ENCODE peak calls at places on chromosomes 6 and 20, in ten cellular contexts. One of them, this sample, is unnamed. For H3K9me3, the result is how much of the 10 kb centered on the place peaks cover.

GRCh38 chr6:1607557-1608221 is 2.0 kb upstream of the FOXC1 start:
- DNase-seq in H1: peak
- DNase-seq in CD4-positive, alpha-beta memory T cell: peak
- DNase-seq in endothelial cell of umbilical vein: peak
- DNase-seq in sigmoid colon: peak
- DNase-seq in stomach: no peak
- DNase-seq in OCI-LY7: no peak
- DNase-seq in cardiac muscle cell: no peak
- DNase-seq in HepG2: peak
- DNase-seq in PC-3: no peak
- DNase-seq in this sample: no peak

GRCh38 chr6:56764081-56764566 is 121.4 kb upstream of the DST start:
- DNase-seq in H1: no peak
- DNase-seq in CD4-positive, alpha-beta memory T cell: no peak
- DNase-seq in endothelial cell of umbilical vein: peak
- DNase-seq in sigmoid colon: no peak
- DNase-seq in stomach: no peak
- DNase-seq in OCI-LY7: no peak
- DNase-seq in cardiac muscle cell: no peak
- DNase-seq in HepG2: peak
- DNase-seq in PC-3: peak
- DNase-seq in this sample: no peak

GRCh38 chr6:119350202-119351004 is 842 bp upstream of the MAN1A1 start:
- DNase-seq in H1: no peak
- DNase-seq in CD4-positive, alpha-beta memory T cell: no peak
- DNase-seq in endothelial cell of umbilical vein: peak
- DNase-seq in sigmoid colon: no peak
- DNase-seq in stomach: no peak
- DNase-seq in OCI-LY7: peak
- DNase-seq in cardiac muscle cell: peak
- DNase-seq in HepG2: peak
- DNase-seq in PC-3: peak
- DNase-seq in this sample: no peak

GRCh38 chr20:5430670-5431069 is 113.9 kb upstream of the PROKR2 start:
- DNase-seq in H1: no peak
- DNase-seq in CD4-positive, alpha-beta memory T cell: no peak
- DNase-seq in endothelial cell of umbilical vein: no peak
- DNase-seq in sigmoid colon: no peak
- DNase-seq in stomach: no peak
- DNase-seq in OCI-LY7: no peak
- DNase-seq in cardiac muscle cell: no peak
- DNase-seq in HepG2: no peak
- DNase-seq in PC-3: peak
- DNase-seq in this sample: no peak

GRCh38 chr6:4840169-4840568 is 64.0 kb downstream of the CDYL start:
- DNase-seq in H1: no peak
- DNase-seq in CD4-positive, alpha-beta memory T cell: no peak
- DNase-seq in endothelial cell of umbilical vein: no peak
- DNase-seq in sigmoid colon: no peak
- DNase-seq in stomach: no peak
- DNase-seq in OCI-LY7: no peak
- DNase-seq in cardiac muscle cell: no peak
- DNase-seq in HepG2: no peak
- DNase-seq in PC-3: no peak
- DNase-seq in this sample: no peak

GRCh38 chr20:46151936-46152335 is 33.8 kb downstream of the CD40 start:
- DNase-seq in H1: no peak
- DNase-seq in CD4-positive, alpha-beta memory T cell: no peak
- DNase-seq in endothelial cell of umbilical vein: no peak
- DNase-seq in sigmoid colon: no peak
- DNase-seq in stomach: no peak
- DNase-seq in OCI-LY7: peak
- DNase-seq in cardiac muscle cell: no peak
- DNase-seq in HepG2: peak
- DNase-seq in PC-3: peak
- DNase-seq in this sample: no peak

GRCh38 chr6:133447924-133448323 is 206.8 kb downstream of the EYA4 start:
- DNase-seq in H1: no peak
- DNase-seq in CD4-positive, alpha-beta memory T cell: no peak
- DNase-seq in endothelial cell of umbilical vein: no peak
- DNase-seq in sigmoid colon: no peak
- DNase-seq in stomach: no peak
- DNase-seq in OCI-LY7: no peak
- DNase-seq in cardiac muscle cell: no peak
- DNase-seq in HepG2: no peak
- DNase-seq in PC-3: no peak
- DNase-seq in this sample: no peak

GRCh38 chr6:137233561-137234504 is 14.6 kb upstream of the IFNGR1 start:
- DNase-seq in H1: no peak
- DNase-seq in CD4-positive, alpha-beta memory T cell: no peak
- DNase-seq in endothelial cell of umbilical vein: peak
- DNase-seq in sigmoid colon: no peak
- DNase-seq in stomach: no peak
- DNase-seq in OCI-LY7: no peak
- DNase-seq in cardiac muscle cell: no peak
- DNase-seq in HepG2: peak
- DNase-seq in PC-3: peak
- DNase-seq in this sample: no peak

GRCh38 chr6:106765496-106765895 is 136.1 kb downstream of the QRSL1 start:
- DNase-seq in H1: no peak
- DNase-seq in CD4-positive, alpha-beta memory T cell: no peak
- DNase-seq in endothelial cell of umbilical vein: no peak
- DNase-seq in sigmoid colon: no peak
- DNase-seq in stomach: no peak
- DNase-seq in OCI-LY7: no peak
- DNase-seq in cardiac muscle cell: no peak
- DNase-seq in HepG2: no peak
- DNase-seq in PC-3: no peak
- DNase-seq in this sample: no peak

GRCh38 chr6:106761160-106761559 is 131.8 kb downstream of the QRSL1 start:
- DNase-seq in H1: no peak
- DNase-seq in CD4-positive, alpha-beta memory T cell: no peak
- DNase-seq in endothelial cell of umbilical vein: no peak
- DNase-seq in sigmoid colon: no peak
- DNase-seq in stomach: no peak
- DNase-seq in OCI-LY7: no peak
- DNase-seq in cardiac muscle cell: no peak
- DNase-seq in HepG2: no peak
- DNase-seq in PC-3: no peak
- DNase-seq in this sample: no peak

GRCh38 chr6:106764353-106764980 is 135.1 kb downstream of the QRSL1 start:
- DNase-seq in H1: no peak
- DNase-seq in CD4-positive, alpha-beta memory T cell: no peak
- DNase-seq in endothelial cell of umbilical vein: no peak
- DNase-seq in sigmoid colon: no peak
- DNase-seq in stomach: no peak
- DNase-seq in OCI-LY7: no peak
- DNase-seq in cardiac muscle cell: no peak
- DNase-seq in HepG2: no peak
- DNase-seq in PC-3: no peak
- DNase-seq in this sample: no peak

GRCh38 chr6:106766201-106766600 is 136.8 kb downstream of the QRSL1 start:
- DNase-seq in H1: no peak
- DNase-seq in CD4-positive, alpha-beta memory T cell: no peak
- DNase-seq in endothelial cell of umbilical vein: no peak
- DNase-seq in sigmoid colon: no peak
- DNase-seq in stomach: no peak
- DNase-seq in OCI-LY7: no peak
- DNase-seq in cardiac muscle cell: no peak
- DNase-seq in HepG2: no peak
- DNase-seq in PC-3: no peak
- DNase-seq in this sample: no peak

DNA sequence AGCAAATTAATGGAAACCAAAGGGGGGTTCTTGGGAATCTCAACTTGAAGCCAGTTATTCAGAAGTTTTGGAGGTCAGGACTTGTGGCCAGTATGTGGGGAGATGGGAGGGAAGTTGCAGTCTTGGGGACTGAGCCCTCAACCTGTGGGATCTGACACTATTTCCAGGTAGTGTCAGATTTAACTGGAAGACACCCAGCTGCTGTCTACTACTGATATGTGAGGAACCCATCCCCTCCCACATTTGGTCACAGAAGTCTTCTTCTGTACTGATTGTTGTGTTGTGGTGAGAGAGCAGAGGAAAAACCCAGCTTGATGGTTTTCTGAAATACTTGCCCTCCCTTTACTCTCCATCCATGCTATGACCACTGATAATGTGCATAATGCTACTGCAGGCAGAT is 134.0 kb downstream of the QRSL1 start:
- DNase-seq in H1: no peak
- DNase-seq in CD4-positive, alpha-beta memory T cell: no peak
- DNase-seq in endothelial cell of umbilical vein: no peak
- DNase-seq in sigmoid colon: no peak
- DNase-seq in stomach: no peak
- DNase-seq in OCI-LY7: no peak
- DNase-seq in cardiac muscle cell: no peak
- DNase-seq in HepG2: no peak
- DNase-seq in PC-3: no peak
- DNase-seq in this sample: no peak
- H3K9me3 ChIP-seq in H1: under half
- H3K9me3 ChIP-seq in CD4-positive, alpha-beta memory T cell: under half
- H3K9me3 ChIP-seq in endothelial cell of umbilical vein: under half
- H3K9me3 ChIP-seq in sigmoid colon: under half
- H3K9me3 ChIP-seq in stomach: under half
- H3K9me3 ChIP-seq in OCI-LY7: under half
- H3K9me3 ChIP-seq in cardiac muscle cell: under half
- H3K9me3 ChIP-seq in HepG2: under half
- H3K9me3 ChIP-seq in PC-3: under half
- H3K9me3 ChIP-seq in this sample: under half

GRCh38 chr6:168390746-168391400 is 50.1 kb upstream of the SMOC2 start:
- DNase-seq in H1: no peak
- DNase-seq in CD4-positive, alpha-beta memory T cell: no peak
- DNase-seq in endothelial cell of umbilical vein: no peak
- DNase-seq in sigmoid colon: no peak
- DNase-seq in stomach: peak
- DNase-seq in OCI-LY7: no peak
- DNase-seq in cardiac muscle cell: no peak
- DNase-seq in HepG2: no peak
- DNase-seq in PC-3: no peak
- DNase-seq in this sample: no peak

GRCh38 chr6:168397011-168397410 is 44.0 kb upstream of the SMOC2 start:
- DNase-seq in H1: no peak
- DNase-seq in CD4-positive, alpha-beta memory T cell: no peak
- DNase-seq in endothelial cell of umbilical vein: no peak
- DNase-seq in sigmoid colon: peak
- DNase-seq in stomach: no peak
- DNase-seq in OCI-LY7: no peak
- DNase-seq in cardiac muscle cell: no peak
- DNase-seq in HepG2: no peak
- DNase-seq in PC-3: no peak
- DNase-seq in this sample: no peak

GRCh38 chr6:168393126-168393870 is 47.7 kb upstream of the SMOC2 start:
- DNase-seq in H1: no peak
- DNase-seq in CD4-positive, alpha-beta memory T cell: no peak
- DNase-seq in endothelial cell of umbilical vein: no peak
- DNase-seq in sigmoid colon: no peak
- DNase-seq in stomach: no peak
- DNase-seq in OCI-LY7: no peak
- DNase-seq in cardiac muscle cell: no peak
- DNase-seq in HepG2: no peak
- DNase-seq in PC-3: no peak
- DNase-seq in this sample: no peak

GRCh38 chr6:168395983-168396382 is 45.0 kb upstream of the SMOC2 start:
- DNase-seq in H1: no peak
- DNase-seq in CD4-positive, alpha-beta memory T cell: no peak
- DNase-seq in endothelial cell of umbilical vein: no peak
- DNase-seq in sigmoid colon: no peak
- DNase-seq in stomach: no peak
- DNase-seq in OCI-LY7: no peak
- DNase-seq in cardiac muscle cell: no peak
- DNase-seq in HepG2: no peak
- DNase-seq in PC-3: no peak
- DNase-seq in this sample: no peak

DNA sequence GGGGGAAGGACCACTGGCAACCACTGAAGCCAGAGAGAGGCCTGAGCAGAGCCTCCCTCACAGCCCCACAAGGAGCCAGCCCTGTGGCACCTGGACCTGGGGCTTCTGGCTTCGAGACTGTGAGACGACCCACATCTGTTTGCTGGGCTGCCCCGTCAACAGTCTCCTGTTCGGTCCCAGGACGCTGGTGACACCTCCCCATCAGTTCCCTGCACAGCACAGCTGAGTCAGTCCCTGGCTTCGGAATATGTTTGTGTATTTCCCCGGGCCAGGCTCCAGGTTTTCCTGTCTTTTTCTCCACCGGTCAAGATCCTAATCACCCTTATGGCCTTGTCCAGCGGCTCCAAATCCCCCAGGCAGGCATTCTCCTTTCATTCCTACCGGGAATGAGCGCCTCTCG is 46.4 kb upstream of the SMOC2 start:
- DNase-seq in H1: no peak
- DNase-seq in CD4-positive, alpha-beta memory T cell: no peak
- DNase-seq in endothelial cell of umbilical vein: no peak
- DNase-seq in sigmoid colon: no peak
- DNase-seq in stomach: no peak
- DNase-seq in OCI-LY7: no peak
- DNase-seq in cardiac muscle cell: no peak
- DNase-seq in HepG2: no peak
- DNase-seq in PC-3: no peak
- DNase-seq in this sample: no peak
- H3K9me3 ChIP-seq in H1: under half
- H3K9me3 ChIP-seq in CD4-positive, alpha-beta memory T cell: under half
- H3K9me3 ChIP-seq in endothelial cell of umbilical vein: under half
- H3K9me3 ChIP-seq in sigmoid colon: under half
- H3K9me3 ChIP-seq in stomach: under half
- H3K9me3 ChIP-seq in OCI-LY7: under half
- H3K9me3 ChIP-seq in cardiac muscle cell: under half
- H3K9me3 ChIP-seq in HepG2: under half
- H3K9me3 ChIP-seq in PC-3: under half
- H3K9me3 ChIP-seq in this sample: under half

DNA sequence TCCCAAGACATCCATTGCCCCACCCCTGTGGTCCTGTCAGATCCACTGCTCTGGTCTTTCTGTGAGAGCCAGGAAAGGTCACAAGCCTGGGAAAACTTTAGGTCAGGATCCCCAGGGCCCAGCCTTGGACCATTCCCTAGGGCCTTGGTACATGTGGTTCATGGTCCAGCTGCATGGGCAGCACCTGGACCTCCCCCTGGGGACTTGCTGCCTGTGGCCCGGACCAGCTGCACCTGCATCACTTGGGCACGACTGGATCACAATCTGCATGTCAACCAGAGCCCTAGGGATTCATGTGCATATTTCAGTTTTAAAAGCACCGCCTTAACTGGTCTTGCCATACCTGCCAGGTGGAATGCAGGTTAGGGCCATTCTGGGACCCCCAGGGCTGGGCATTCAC is 44.3 kb upstream of the MC3R start:
- DNase-seq in H1: no peak
- DNase-seq in CD4-positive, alpha-beta memory T cell: no peak
- DNase-seq in endothelial cell of umbilical vein: no peak
- DNase-seq in sigmoid colon: no peak
- DNase-seq in stomach: no peak
- DNase-seq in OCI-LY7: no peak
- DNase-seq in cardiac muscle cell: no peak
- DNase-seq in HepG2: no peak
- DNase-seq in PC-3: no peak
- DNase-seq in this sample: no peak
- H3K9me3 ChIP-seq in H1: half or more
- H3K9me3 ChIP-seq in CD4-positive, alpha-beta memory T cell: under half
- H3K9me3 ChIP-seq in endothelial cell of umbilical vein: under half
- H3K9me3 ChIP-seq in sigmoid colon: under half
- H3K9me3 ChIP-seq in stomach: under half
- H3K9me3 ChIP-seq in OCI-LY7: under half
- H3K9me3 ChIP-seq in cardiac muscle cell: under half
- H3K9me3 ChIP-seq in HepG2: under half
- H3K9me3 ChIP-seq in PC-3: under half
- H3K9me3 ChIP-seq in this sample: under half

GRCh38 chr6:168515376-168515775 is 74.4 kb downstream of the SMOC2 start:
- DNase-seq in H1: no peak
- DNase-seq in CD4-positive, alpha-beta memory T cell: no peak
- DNase-seq in endothelial cell of umbilical vein: no peak
- DNase-seq in sigmoid colon: no peak
- DNase-seq in stomach: no peak
- DNase-seq in OCI-LY7: no peak
- DNase-seq in cardiac muscle cell: no peak
- DNase-seq in HepG2: no peak
- DNase-seq in PC-3: no peak
- DNase-seq in this sample: no peak
- H3K9me3 ChIP-seq in H1: under half
- H3K9me3 ChIP-seq in CD4-positive, alpha-beta memory T cell: under half
- H3K9me3 ChIP-seq in endothelial cell of umbilical vein: under half
- H3K9me3 ChIP-seq in sigmoid colon: under half
- H3K9me3 ChIP-seq in stomach: under half
- H3K9me3 ChIP-seq in OCI-LY7: under half
- H3K9me3 ChIP-seq in cardiac muscle cell: under half
- H3K9me3 ChIP-seq in HepG2: under half
- H3K9me3 ChIP-seq in PC-3: under half
- H3K9me3 ChIP-seq in this sample: under half